ENCODE peak calls at places on chromosomes 13 and 19, in six cellular contexts. E, H, T, V, F and Z are unnamed samples.

GRCh38 chr19:6119031-6119430 is 8.7 kb upstream of the RFX2 start:
- DNase-seq in E (no peak), H (no peak), T (no peak), V (no peak), F (no peak), Z (no peak)

GRCh38 chr19:5765220-5765619 is 19.3 kb downstream of the PRR22 start:
- DNase-seq in E (no peak), H (no peak), T (no peak), V (no peak), F (no peak), Z (no peak)

GRCh38 chr13:66665991-66666390 is 564.1 kb downstream of the PCDH9 start:
- DNase-seq in E (no peak), H (no peak), T (no peak), V (no peak), F (peak), Z (peak)

GRCh38 chr19:46954502-46955004 is 65.1 kb upstream of the NPAS1 start:
- DNase-seq in E (no peak), H (no peak), T (no peak), V (peak), F (no peak), Z (no peak)

GRCh38 chr13:93522486-93522885 is 295.9 kb downstream of the GPC6 start:
- DNase-seq in E (no peak), H (no peak), T (no peak), V (no peak), F (no peak), Z (no peak)

GRCh38 chr19:29833614-29834261 is 21.9 kb downstream of the CCNE1 start:
- DNase-seq in E (no peak), H (no peak), T (no peak), V (no peak), F (no peak), Z (no peak)

GRCh38 chr19:5684694-5685430 is 4.0 kb downstream of the HSD11B1L start:
- DNase-seq in E (no peak), H (no peak), T (no peak), V (no peak), F (no peak), Z (no peak)

GRCh38 chr13:23898101-23898500 is 799 bp upstream of the C1QTNF9B start:
- DNase-seq in E (no peak), H (no peak), T (no peak), V (no peak), F (no peak), Z (no peak)

GRCh38 chr19:30666301-30666803 is 294.2 kb downstream of the ZNF536 start:
- DNase-seq in E (peak), H (peak), T (no peak), V (peak), F (no peak), Z (no peak)

GRCh38 chr13:110976785-110977184 is 61.9 kb upstream of the ANKRD10 start:
- DNase-seq in E (no peak), H (no peak), T (no peak), V (no peak), F (no peak), Z (no peak)

GRCh38 chr13:21544515-21544914 is 59.5 kb downstream of the MICU2 start:
- DNase-seq in E (no peak), H (no peak), T (no peak), V (no peak), F (no peak), Z (no peak)

GRCh38 chr13:99646866-99647592 is 145.8 kb downstream of the TM9SF2 start:
- DNase-seq in E (no peak), H (no peak), T (no peak), V (no peak), F (no peak), Z (no peak)

GRCh38 chr19:3547301-3547731 is 8.3 kb downstream of the TEKTIP1 start:
- DNase-seq in E (no peak), H (peak), T (no peak), V (no peak), F (no peak), Z (no peak)